ENCODE peak calls at places on chromosome 18, in five cellular contexts. A is mesothelial cell of epicardium, S is cardiac fibroblast, I is heart left ventricle, Q is gastrocnemius medialis. D is an unnamed sample.
A peak's percentile ranks its signal among the peaks of the same experiment; 100 is the strongest.

GRCh38 chr18:58800582-58800981 is 64.1 kb upstream of the ZNF532 start:
- DNase-seq in Q (no peak), S (no peak), I (no peak), A (no peak), D (no peak)

GRCh38 chr18:46856975-46857374 is 60.3 kb downstream of the PIAS2 start:
- DNase-seq in A (no peak), Q (no peak), I (no peak), S (no peak), D (no peak)

GRCh38 chr18:28063181-28063790 is 113.6 kb downstream of the CDH2 start:
- DNase-seq in Q (no peak), A (no peak), I (no peak), S (peak; percentile 82), D (no peak)

GRCh38 chr18:59416818-59417217 is 57.8 kb upstream of the LMAN1 start:
- DNase-seq in S (peak; percentile 24), A (no peak), Q (no peak), I (no peak), D (no peak)

GRCh38 chr18:61926532-61926931 is 33.7 kb upstream of the RNF152 start:
- DNase-seq in I (no peak), Q (no peak), A (no peak), S (no peak), D (no peak)

GRCh38 chr18:36697905-36698304 is 130.9 kb downstream of the TPGS2 start:
- DNase-seq in A (no peak), S (peak; percentile 76), I (no peak), Q (peak; percentile 68), D (no peak)

GRCh38 chr18:58180738-58181353 is 136.8 kb downstream of the NEDD4L start:
- DNase-seq in S (peak; percentile 67), Q (no peak), I (peak; percentile 31), A (no peak), D (no peak)

GRCh38 chr18:70991577-70991976 is 702.7 kb downstream of the SOCS6 start:
- DNase-seq in A (no peak), S (peak; percentile 66), I (no peak), Q (no peak), D (no peak)

GRCh38 chr18:78788161-78788560 is 191.5 kb upstream of the SALL3 start:
- DNase-seq in S (no peak), I (no peak), A (no peak), Q (no peak), D (no peak)

GRCh38 chr18:73244411-73244810 is 376.6 kb upstream of the NETO1 start:
- DNase-seq in I (no peak), S (peak; percentile 52), Q (no peak), A (no peak), D (no peak)

GRCh38 chr18:34595673-34596072 is 114.4 kb upstream of the DTNA start:
- DNase-seq in I (no peak), Q (peak; percentile 47), A (no peak), S (peak; percentile 52), D (no peak)

GRCh38 chr18:26863122-26863879 is 2.2 kb downstream of the AQP4 start:
- DNase-seq in S (no peak), I (peak; percentile 78), A (peak; percentile 25), Q (peak; percentile 90), D (no peak)

GRCh38 chr18:26405190-26405781 is 143.1 kb downstream of the KCTD1 start:
- DNase-seq in S (peak; percentile 56), Q (no peak), I (peak; percentile 31), A (no peak), D (no peak)

GRCh38 chr18:50183556-50183955 is 11.4 kb downstream of the MYO5B start:
- DNase-seq in Q (no peak), S (peak; percentile 22), I (no peak), A (no peak), D (no peak)

GRCh38 chr18:8507361-8507760 is 101.9 kb upstream of the RAB12 start:
- DNase-seq in A (no peak), S (peak; percentile 8), I (no peak), Q (no peak), D (no peak)

GRCh38 chr18:37261246-37261927 is 304.2 kb downstream of the CELF4 start:
- DNase-seq in A (no peak), Q (no peak), I (no peak), S (no peak), D (no peak)

GRCh38 chr18:41761329-41762028 is 193.6 kb upstream of the PIK3C3 start:
- DNase-seq in A (no peak), Q (no peak), S (peak; percentile 93), I (no peak), D (no peak)

DNA sequence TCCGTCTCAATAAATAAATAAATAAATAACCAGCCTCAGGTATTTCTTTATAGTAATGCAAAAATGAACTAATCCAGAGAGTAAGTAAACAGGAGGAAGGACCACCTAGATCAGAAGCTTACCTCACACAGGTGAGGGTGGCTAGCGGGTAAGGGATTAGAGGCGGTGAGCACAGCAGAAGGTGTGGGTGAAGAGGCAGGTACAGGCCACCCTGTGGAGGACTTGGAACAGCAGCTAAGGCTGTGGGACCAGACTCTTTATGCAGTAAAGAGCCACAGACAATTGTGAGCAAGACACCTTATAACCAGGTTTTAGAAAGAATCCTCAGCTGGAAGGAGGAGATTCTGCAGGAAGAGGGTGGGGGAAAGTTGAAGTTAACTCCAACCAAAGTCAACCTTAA is 34.2 kb upstream of the TTR start:
- DNase-seq in A (no peak), I (no peak), S (no peak), Q (no peak), D (no peak)
- TF ChIP-seq CTCF in A (no peak), I (no peak), S (no peak), Q (no peak), D (peak; percentile 18)

DNA sequence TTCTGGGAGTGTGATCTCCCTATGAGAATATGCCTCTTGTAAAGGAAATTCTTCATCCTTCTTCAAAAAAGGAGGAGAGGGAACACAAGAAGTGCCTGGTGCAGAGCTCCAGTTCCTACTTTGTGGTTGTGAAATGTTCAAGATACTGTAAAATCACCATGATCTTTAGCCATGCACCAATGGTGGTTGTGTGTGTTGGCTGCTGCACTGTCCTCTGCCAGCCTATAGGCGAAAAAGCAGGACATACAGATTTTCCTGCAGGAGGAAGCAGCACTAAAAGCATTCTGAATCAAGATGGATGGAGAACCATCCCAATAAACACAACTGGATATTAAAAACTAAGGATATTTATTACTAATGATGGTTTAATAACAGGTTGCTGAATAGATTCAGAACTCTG is 6.2 kb upstream of the KLHL14 start:
- DNase-seq in I (no peak), A (no peak), S (no peak), Q (no peak), D (no peak)
- TF ChIP-seq CTCF in I (no peak), A (no peak), S (no peak), Q (no peak), D (no peak)

GRCh38 chr18:30376515-30376914 is 666.0 kb downstream of the DSC3 start:
- DNase-seq in Q (no peak), S (no peak), I (no peak), A (no peak), D (no peak)
- TF ChIP-seq CTCF in Q (no peak), S (no peak), I (no peak), A (no peak), D (peak; percentile 17)

GRCh38 chr18:65968605-65969004 is 217.8 kb downstream of the CDH7 start:
- DNase-seq in S (no peak), Q (no peak), A (no peak), I (no peak), D (no peak)
- TF ChIP-seq CTCF in S (peak; percentile 2), Q (no peak), A (peak; percentile 59), I (peak; percentile 31), D (peak; percentile 76)

DNA sequence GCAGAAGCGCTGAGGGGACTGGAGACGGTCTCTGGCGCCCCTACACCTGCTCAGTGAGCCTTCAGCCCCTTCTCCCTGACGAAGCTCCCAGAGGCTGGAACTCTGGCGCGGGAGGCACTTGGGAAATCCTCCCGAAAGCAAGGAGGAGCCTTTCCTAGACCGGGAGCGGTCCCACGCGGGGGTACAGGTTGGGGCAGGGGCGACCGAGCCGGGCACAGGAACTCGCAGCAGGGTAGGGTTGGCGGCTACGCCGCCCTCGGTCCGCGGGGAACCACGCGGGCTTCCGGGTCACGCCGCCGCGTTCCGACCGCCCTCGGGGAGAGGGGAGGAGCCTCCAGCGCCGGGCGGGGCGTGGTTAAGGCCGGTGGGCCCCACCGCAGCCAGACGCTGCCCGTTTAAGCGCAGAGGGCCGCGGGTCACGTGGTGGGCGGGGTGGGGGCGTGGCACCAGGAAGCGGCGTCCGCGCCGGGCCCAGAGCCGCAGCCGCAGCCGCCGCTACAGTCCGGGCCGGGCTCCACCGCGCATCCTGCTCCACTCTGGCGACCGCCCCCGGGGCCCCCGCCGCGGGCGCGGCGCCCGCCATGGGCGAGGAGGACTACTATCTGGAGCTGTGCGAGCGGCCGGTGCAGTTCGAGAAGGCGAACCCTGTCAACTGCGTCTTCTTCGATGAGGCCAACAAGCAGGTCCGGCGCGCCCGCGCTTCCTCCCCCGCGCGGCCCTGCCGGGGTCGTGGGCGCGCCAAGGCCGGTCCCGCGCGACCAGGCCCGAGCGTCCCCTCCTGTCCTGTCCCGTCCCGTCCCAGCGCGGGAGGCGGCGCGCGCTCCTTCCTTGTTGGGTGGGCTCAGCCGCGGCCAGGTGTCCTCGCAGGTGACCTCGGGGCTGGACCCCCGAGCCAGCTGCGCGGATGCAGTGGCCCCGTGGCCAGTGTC is at the start of gene RMC1:
- DNase-seq in S (peak; percentile 92), Q (peak; percentile 93), I (peak; percentile 98), A (peak; percentile 96), D (peak; percentile 97)
- TF ChIP-seq CTCF in S (no peak), Q (peak; percentile 38), I (no peak), A (no peak), D (peak; percentile 39)

GRCh38 chr18:74567805-74568204 is 29.9 kb upstream of the ZNF407 start:
- DNase-seq in Q (no peak), I (no peak), A (no peak), S (no peak), D (no peak)
- TF ChIP-seq CTCF in Q (no peak), I (no peak), A (no peak), S (no peak), D (no peak)

GRCh38 chr18:63421514-63421913 is 762 bp downstream of the VPS4B start:
- DNase-seq in I (no peak), A (no peak), Q (no peak), S (peak; percentile 22), D (no peak)
- TF ChIP-seq CTCF in I (no peak), A (no peak), Q (no peak), S (no peak), D (no peak)

D was measured in type B pancreatic cell.